ENCODE peak calls at places on chromosomes 13 and 19, in seven cellular contexts. One of them, this sample, is unnamed.
A peak's percentile ranks its signal among the peaks of the same experiment; 100 is the strongest.

GRCh38 chr19:4774136-4774535 is 17.4 kb upstream of the FEM1A start:
- DNase-seq in IMR-90: no peak
- DNase-seq in A549: no peak
- DNase-seq in esophagus muscularis mucosa: no peak
- DNase-seq in CD8-positive, alpha-beta memory T cell: no peak
- DNase-seq in heart left ventricle: no peak
- DNase-seq in BE2C: no peak
- DNase-seq in this sample: no peak

GRCh38 chr13:34361528-34361927 is 543.6 kb downstream of the RFC3 start:
- DNase-seq in A549: no peak
- DNase-seq in heart left ventricle: no peak
- DNase-seq in IMR-90: no peak
- DNase-seq in esophagus muscularis mucosa: no peak
- DNase-seq in CD8-positive, alpha-beta memory T cell: no peak
- DNase-seq in BE2C: peak; percentile 25
- DNase-seq in this sample: no peak

GRCh38 chr13:31875134-31875533 is 135.8 kb downstream of the RXFP2 start:
- DNase-seq in IMR-90: no peak
- DNase-seq in heart left ventricle: no peak
- DNase-seq in BE2C: no peak
- DNase-seq in esophagus muscularis mucosa: no peak
- DNase-seq in A549: no peak
- DNase-seq in CD8-positive, alpha-beta memory T cell: no peak
- DNase-seq in this sample: no peak

GRCh38 chr19:4023600-4024398 is 16.3 kb downstream of the PIAS4 start:
- DNase-seq in esophagus muscularis mucosa: no peak
- DNase-seq in CD8-positive, alpha-beta memory T cell: no peak
- DNase-seq in BE2C: no peak
- DNase-seq in heart left ventricle: peak; percentile 60
- DNase-seq in IMR-90: no peak
- DNase-seq in A549: no peak
- DNase-seq in this sample: no peak

GRCh38 chr13:65679240-65679639 is 1550.9 kb downstream of the PCDH9 start:
- DNase-seq in CD8-positive, alpha-beta memory T cell: no peak
- DNase-seq in IMR-90: peak; percentile 54
- DNase-seq in BE2C: no peak
- DNase-seq in A549: no peak
- DNase-seq in heart left ventricle: no peak
- DNase-seq in esophagus muscularis mucosa: no peak
- DNase-seq in this sample: no peak

GRCh38 chr19:56167064-56167578 is 8.7 kb upstream of the GALP start:
- DNase-seq in CD8-positive, alpha-beta memory T cell: no peak
- DNase-seq in esophagus muscularis mucosa: no peak
- DNase-seq in heart left ventricle: no peak
- DNase-seq in BE2C: no peak
- DNase-seq in IMR-90: no peak
- DNase-seq in A549: no peak
- DNase-seq in this sample: no peak

GRCh38 chr13:28637714-28638355 is 21.1 kb upstream of the POMP start:
- DNase-seq in heart left ventricle: no peak
- DNase-seq in A549: no peak
- DNase-seq in IMR-90: no peak
- DNase-seq in CD8-positive, alpha-beta memory T cell: no peak
- DNase-seq in esophagus muscularis mucosa: no peak
- DNase-seq in BE2C: no peak
- DNase-seq in this sample: no peak

GRCh38 chr13:40433577-40433976 is 232.9 kb downstream of the FOXO1 start:
- DNase-seq in BE2C: no peak
- DNase-seq in CD8-positive, alpha-beta memory T cell: peak; percentile 69
- DNase-seq in A549: no peak
- DNase-seq in IMR-90: no peak
- DNase-seq in heart left ventricle: no peak
- DNase-seq in esophagus muscularis mucosa: no peak
- DNase-seq in this sample: no peak

GRCh38 chr19:18119243-18120105 is 21.9 kb downstream of the MAST3 start:
- DNase-seq in CD8-positive, alpha-beta memory T cell: peak; percentile 84
- DNase-seq in BE2C: no peak
- DNase-seq in heart left ventricle: no peak
- DNase-seq in IMR-90: no peak
- DNase-seq in A549: no peak
- DNase-seq in esophagus muscularis mucosa: no peak
- DNase-seq in this sample: no peak

GRCh38 chr19:13401388-13401787 is 104.9 kb downstream of the CACNA1A start:
- DNase-seq in esophagus muscularis mucosa: no peak
- DNase-seq in IMR-90: peak; percentile 46
- DNase-seq in BE2C: peak; percentile 34
- DNase-seq in A549: peak; percentile 14
- DNase-seq in heart left ventricle: no peak
- DNase-seq in CD8-positive, alpha-beta memory T cell: no peak
- DNase-seq in this sample: no peak

GRCh38 chr19:16627194-16627927 is 643 bp downstream of the MED26 start:
- DNase-seq in heart left ventricle: no peak
- DNase-seq in CD8-positive, alpha-beta memory T cell: no peak
- DNase-seq in IMR-90: no peak
- DNase-seq in esophagus muscularis mucosa: no peak
- DNase-seq in BE2C: no peak
- DNase-seq in A549: peak; percentile 11
- DNase-seq in this sample: no peak

GRCh38 chr19:29625316-29625715 is 19.2 kb downstream of the POP4 start:
- DNase-seq in IMR-90: no peak
- DNase-seq in A549: no peak
- DNase-seq in esophagus muscularis mucosa: no peak
- DNase-seq in CD8-positive, alpha-beta memory T cell: no peak
- DNase-seq in BE2C: no peak
- DNase-seq in heart left ventricle: no peak
- DNase-seq in this sample: no peak

GRCh38 chr19:48624791-48625723 is 5.8 kb downstream of the SPHK2 start:
- DNase-seq in CD8-positive, alpha-beta memory T cell: no peak
- DNase-seq in heart left ventricle: peak; percentile 39
- DNase-seq in A549: no peak
- DNase-seq in esophagus muscularis mucosa: no peak
- DNase-seq in BE2C: no peak
- DNase-seq in IMR-90: no peak
- DNase-seq in this sample: no peak

GRCh38 chr13:97114696-97115095 is 107.4 kb upstream of the MBNL2 start:
- DNase-seq in IMR-90: no peak
- DNase-seq in CD8-positive, alpha-beta memory T cell: no peak
- DNase-seq in esophagus muscularis mucosa: no peak
- DNase-seq in A549: no peak
- DNase-seq in heart left ventricle: no peak
- DNase-seq in BE2C: no peak
- DNase-seq in this sample: no peak
- H3K4me1 ChIP-seq in IMR-90: peaks cover 33% of the 10 kb centered on the region
- H3K4me1 ChIP-seq in CD8-positive, alpha-beta memory T cell: no peaks in the 10 kb centered on the region
- H3K4me1 ChIP-seq in esophagus muscularis mucosa: peaks cover 86% of the 10 kb centered on the region
- H3K4me1 ChIP-seq in A549: peaks cover 55% of the 10 kb centered on the region
- H3K4me1 ChIP-seq in heart left ventricle: peaks cover 46% of the 10 kb centered on the region
- H3K4me1 ChIP-seq in BE2C: peaks cover 32% of the 10 kb centered on the region
- H3K4me1 ChIP-seq in this sample: peaks cover 11% of the 10 kb centered on the region

GRCh38 chr19:46350758-46351159 is 3.9 kb downstream of the PPP5C start:
- DNase-seq in IMR-90: no peak
- DNase-seq in CD8-positive, alpha-beta memory T cell: no peak
- DNase-seq in esophagus muscularis mucosa: no peak
- DNase-seq in heart left ventricle: no peak
- DNase-seq in A549: no peak
- DNase-seq in BE2C: no peak
- DNase-seq in this sample: no peak
- H3K4me3 ChIP-seq in IMR-90: no peak overlapping the region
- H3K4me3 ChIP-seq in CD8-positive, alpha-beta memory T cell: peak overlapping the region; percentile 51
- H3K4me3 ChIP-seq in esophagus muscularis mucosa: no peak overlapping the region
- H3K4me3 ChIP-seq in heart left ventricle: no peak overlapping the region
- H3K4me3 ChIP-seq in A549: no peak overlapping the region
- H3K4me3 ChIP-seq in BE2C: no peak overlapping the region
- H3K4me3 ChIP-seq in this sample: no peak overlapping the region

GRCh38 chr19:37669336-37669963 is 14.2 kb upstream of the ZFP30 start:
- DNase-seq in BE2C: no peak
- DNase-seq in heart left ventricle: no peak
- DNase-seq in esophagus muscularis mucosa: no peak
- DNase-seq in IMR-90: no peak
- DNase-seq in A549: no peak
- DNase-seq in CD8-positive, alpha-beta memory T cell: no peak
- DNase-seq in this sample: no peak
- H3K9me3 ChIP-seq in BE2C: peaks cover 4% of the 10 kb centered on the region
- H3K9me3 ChIP-seq in heart left ventricle: peaks cover 79% of the 10 kb centered on the region
- H3K9me3 ChIP-seq in esophagus muscularis mucosa: peaks cover 22% of the 10 kb centered on the region
- H3K9me3 ChIP-seq in IMR-90: peaks cover 38% of the 10 kb centered on the region
- H3K9me3 ChIP-seq in A549: peaks cover 99% of the 10 kb centered on the region
- H3K9me3 ChIP-seq in CD8-positive, alpha-beta memory T cell: peaks cover 26% of the 10 kb centered on the region
- H3K9me3 ChIP-seq in this sample: peaks cover 6% of the 10 kb centered on the region

GRCh38 chr19:6524326-6524725 is 6.5 kb upstream of the TNFSF9 start:
- DNase-seq in BE2C: no peak
- DNase-seq in esophagus muscularis mucosa: no peak
- DNase-seq in heart left ventricle: no peak
- DNase-seq in A549: no peak
- DNase-seq in IMR-90: no peak
- DNase-seq in CD8-positive, alpha-beta memory T cell: no peak
- DNase-seq in this sample: no peak
- H3K4me1 ChIP-seq in BE2C: no peaks in the 10 kb centered on the region
- H3K4me1 ChIP-seq in esophagus muscularis mucosa: peaks cover 9% of the 10 kb centered on the region
- H3K4me1 ChIP-seq in heart left ventricle: peaks cover 25% of the 10 kb centered on the region
- H3K4me1 ChIP-seq in A549: peaks cover 35% of the 10 kb centered on the region
- H3K4me1 ChIP-seq in IMR-90: no peaks in the 10 kb centered on the region
- H3K4me1 ChIP-seq in CD8-positive, alpha-beta memory T cell: peaks cover 11% of the 10 kb centered on the region
- H3K4me1 ChIP-seq in this sample: peaks cover 7% of the 10 kb centered on the region

GRCh38 chr13:77915676-77916075 is 3.0 kb downstream of the EDNRB start:
- DNase-seq in IMR-90: no peak
- DNase-seq in BE2C: no peak
- DNase-seq in CD8-positive, alpha-beta memory T cell: no peak
- DNase-seq in heart left ventricle: no peak
- DNase-seq in esophagus muscularis mucosa: no peak
- DNase-seq in A549: no peak
- DNase-seq in this sample: no peak
- H3K4me3 ChIP-seq in IMR-90: peak overlapping the region; percentile 20
- H3K4me3 ChIP-seq in BE2C: no peak overlapping the region
- H3K4me3 ChIP-seq in CD8-positive, alpha-beta memory T cell: no peak overlapping the region
- H3K4me3 ChIP-seq in heart left ventricle: peak overlapping the region; percentile 60
- H3K4me3 ChIP-seq in esophagus muscularis mucosa: peak overlapping the region; percentile 60
- H3K4me3 ChIP-seq in A549: no peak overlapping the region
- H3K4me3 ChIP-seq in this sample: no peak overlapping the region

GRCh38 chr19:11656535-11656934 is 59.3 kb downstream of the ZNF627 start:
- DNase-seq in esophagus muscularis mucosa: no peak
- DNase-seq in CD8-positive, alpha-beta memory T cell: no peak
- DNase-seq in IMR-90: no peak
- DNase-seq in A549: no peak
- DNase-seq in heart left ventricle: no peak
- DNase-seq in BE2C: no peak
- DNase-seq in this sample: no peak

GRCh38 chr19:11652056-11652455 is 54.8 kb downstream of the ZNF627 start:
- DNase-seq in BE2C: no peak
- DNase-seq in A549: no peak
- DNase-seq in heart left ventricle: no peak
- DNase-seq in esophagus muscularis mucosa: no peak
- DNase-seq in IMR-90: no peak
- DNase-seq in CD8-positive, alpha-beta memory T cell: no peak
- DNase-seq in this sample: no peak

GRCh38 chr19:11649941-11650340 is 52.7 kb downstream of the ZNF627 start:
- DNase-seq in A549: no peak
- DNase-seq in heart left ventricle: no peak
- DNase-seq in CD8-positive, alpha-beta memory T cell: no peak
- DNase-seq in BE2C: no peak
- DNase-seq in IMR-90: peak; percentile 5
- DNase-seq in esophagus muscularis mucosa: no peak
- DNase-seq in this sample: no peak

GRCh38 chr19:11651062-11651461 is 53.8 kb downstream of the ZNF627 start:
- DNase-seq in BE2C: no peak
- DNase-seq in A549: no peak
- DNase-seq in esophagus muscularis mucosa: no peak
- DNase-seq in IMR-90: no peak
- DNase-seq in heart left ventricle: no peak
- DNase-seq in CD8-positive, alpha-beta memory T cell: no peak
- DNase-seq in this sample: no peak

GRCh38 chr19:11652492-11652891 is 55.2 kb downstream of the ZNF627 start:
- DNase-seq in IMR-90: no peak
- DNase-seq in heart left ventricle: no peak
- DNase-seq in BE2C: no peak
- DNase-seq in A549: no peak
- DNase-seq in CD8-positive, alpha-beta memory T cell: no peak
- DNase-seq in esophagus muscularis mucosa: no peak
- DNase-seq in this sample: no peak
- H3K9me3 ChIP-seq in IMR-90: peaks cover 25% of the 10 kb centered on the region
- H3K9me3 ChIP-seq in heart left ventricle: peaks cover 21% of the 10 kb centered on the region
- H3K9me3 ChIP-seq in BE2C: peaks cover 14% of the 10 kb centered on the region
- H3K9me3 ChIP-seq in A549: peaks cover 42% of the 10 kb centered on the region
- H3K9me3 ChIP-seq in CD8-positive, alpha-beta memory T cell: peaks cover 21% of the 10 kb centered on the region
- H3K9me3 ChIP-seq in esophagus muscularis mucosa: no peaks in the 10 kb centered on the region
- H3K9me3 ChIP-seq in this sample: peaks cover 35% of the 10 kb centered on the region

GRCh38 chr19:46847528-46847927 is 3.1 kb downstream of the AP2S1 start:
- DNase-seq in BE2C: peak; percentile 39
- DNase-seq in esophagus muscularis mucosa: no peak
- DNase-seq in A549: no peak
- DNase-seq in CD8-positive, alpha-beta memory T cell: no peak
- DNase-seq in IMR-90: no peak
- DNase-seq in heart left ventricle: peak; percentile 2
- DNase-seq in this sample: no peak
- H3K4me1 ChIP-seq in BE2C: no peaks in the 10 kb centered on the region
- H3K4me1 ChIP-seq in esophagus muscularis mucosa: peaks cover 30% of the 10 kb centered on the region
- H3K4me1 ChIP-seq in A549: peaks cover 11% of the 10 kb centered on the region
- H3K4me1 ChIP-seq in CD8-positive, alpha-beta memory T cell: peaks cover 13% of the 10 kb centered on the region
- H3K4me1 ChIP-seq in IMR-90: no peaks in the 10 kb centered on the region
- H3K4me1 ChIP-seq in heart left ventricle: peaks cover 31% of the 10 kb centered on the region
- H3K4me1 ChIP-seq in this sample: peaks cover 5% of the 10 kb centered on the region

GRCh38 chr19:1325568-1326294 is 40.1 kb downstream of the EFNA2 start:
- DNase-seq in IMR-90: no peak
- DNase-seq in CD8-positive, alpha-beta memory T cell: no peak
- DNase-seq in A549: no peak
- DNase-seq in heart left ventricle: no peak
- DNase-seq in BE2C: no peak
- DNase-seq in esophagus muscularis mucosa: no peak
- DNase-seq in this sample: no peak

GRCh38 chr19:1324249-1324791 is 38.6 kb downstream of the EFNA2 start:
- DNase-seq in A549: no peak
- DNase-seq in CD8-positive, alpha-beta memory T cell: no peak
- DNase-seq in esophagus muscularis mucosa: no peak
- DNase-seq in IMR-90: no peak
- DNase-seq in heart left ventricle: no peak
- DNase-seq in BE2C: no peak
- DNase-seq in this sample: no peak

GRCh38 chr19:1322198-1322981 is 36.7 kb downstream of the EFNA2 start:
- DNase-seq in IMR-90: no peak
- DNase-seq in esophagus muscularis mucosa: no peak
- DNase-seq in A549: no peak
- DNase-seq in BE2C: no peak
- DNase-seq in CD8-positive, alpha-beta memory T cell: no peak
- DNase-seq in heart left ventricle: no peak
- DNase-seq in this sample: no peak

GRCh38 chr19:1327125-1327524 is 41.5 kb downstream of the EFNA2 start:
- DNase-seq in CD8-positive, alpha-beta memory T cell: no peak
- DNase-seq in A549: no peak
- DNase-seq in BE2C: no peak
- DNase-seq in esophagus muscularis mucosa: no peak
- DNase-seq in IMR-90: no peak
- DNase-seq in heart left ventricle: no peak
- DNase-seq in this sample: no peak

GRCh38 chr19:1324792-1325567 is 39.3 kb downstream of the EFNA2 start:
- DNase-seq in CD8-positive, alpha-beta memory T cell: no peak
- DNase-seq in heart left ventricle: peak; percentile 67
- DNase-seq in esophagus muscularis mucosa: no peak
- DNase-seq in A549: peak; percentile 58
- DNase-seq in BE2C: peak; percentile 47
- DNase-seq in IMR-90: peak; percentile 61
- DNase-seq in this sample: peak; percentile 69
- H3K4me3 ChIP-seq in CD8-positive, alpha-beta memory T cell: no peak overlapping the region
- H3K4me3 ChIP-seq in heart left ventricle: peak overlapping the region; percentile 26
- H3K4me3 ChIP-seq in esophagus muscularis mucosa: peak overlapping the region; percentile 46
- H3K4me3 ChIP-seq in A549: peak overlapping the region; percentile 40
- H3K4me3 ChIP-seq in BE2C: peak overlapping the region; percentile 51
- H3K4me3 ChIP-seq in IMR-90: peak overlapping the region; percentile 19
- H3K4me3 ChIP-seq in this sample: peak overlapping the region; percentile 19